ENCODE peak calls at places on chromosomes 5 and 9, in seven cellular contexts. N is caudate nucleus; T is GM13976; F is WTC11; R is sciatic nerve; K is stimulated activated CD4-positive, alpha-beta T cell treated with anti-CD3 and anti-CD28 coated beads, Interleukin-2, amount 100 ng/mL, for 24 hours; J is activated naive CD4-positive, alpha-beta T cell treated with anti-CD3 and anti-CD28 coated beads, Interleukin-2, amount 10 ng/mL, durations not matched to agents 7 days and 5 days. D is an unnamed sample.

GRCh38 chr5:177469061-177469628 is 4.3 kb downstream of the DBN1 start:
- DNase-seq in T (no peak), J (no peak), R (no peak), N (no peak), K (no peak), F (peak), D (peak)

GRCh38 chr5:165224366-165224765 is 1718.9 kb downstream of the MAT2B start:
- DNase-seq in F (no peak), N (no peak), R (no peak), K (no peak), T (no peak), J (no peak), D (no peak)

GRCh38 chr9:2307480-2307879 is 292.3 kb downstream of the SMARCA2 start:
- DNase-seq in K (no peak), N (no peak), T (no peak), F (no peak), R (no peak), J (no peak), D (no peak)

GRCh38 chr5:104412649-104413240 is 850.2 kb upstream of the NUDT12 start:
- DNase-seq in J (no peak), K (peak), N (no peak), R (no peak), T (peak), F (peak), D (peak)

GRCh38 chr5:7628820-7629219 is 222.1 kb downstream of the CFAP90 start:
- DNase-seq in T (no peak), N (no peak), J (no peak), R (no peak), K (no peak), F (no peak), D (no peak)

GRCh38 chr5:27494845-27495244 is 456.5 kb upstream of the CDH9 start:
- DNase-seq in K (no peak), F (no peak), R (no peak), J (no peak), N (no peak), T (no peak), D (no peak)

GRCh38 chr5:72647806-72648205 is 140.6 kb upstream of the ZNF366 start:
- DNase-seq in R (no peak), K (no peak), T (no peak), J (no peak), N (no peak), F (no peak), D (no peak)

GRCh38 chr5:150653145-150653761 is 7.8 kb upstream of the MYOZ3 start:
- DNase-seq in K (no peak), J (no peak), R (no peak), F (no peak), T (no peak), N (no peak), D (no peak)

GRCh38 chr9:116697341-116697740 is 10.2 kb downstream of the TRIM32 start:
- DNase-seq in T (no peak), F (no peak), R (no peak), J (no peak), N (no peak), K (no peak), D (no peak)

GRCh38 chr5:165504716-165505115 is 1999.3 kb downstream of the MAT2B start:
- DNase-seq in N (no peak), R (no peak), J (no peak), F (no peak), T (no peak), K (no peak), D (no peak)

GRCh38 chr9:135227641-135228251 is 140.3 kb downstream of the OLFM1 start:
- DNase-seq in N (no peak), F (peak), K (no peak), T (no peak), J (no peak), R (no peak), D (no peak)

GRCh38 chr5:131209506-131210191 is 38.9 kb downstream of the LYRM7 start:
- DNase-seq in J (peak), N (no peak), T (peak), K (peak), F (no peak), R (no peak), D (no peak)

GRCh38 chr9:118318770-118319443 is 614.7 kb downstream of the TLR4 start:
- DNase-seq in R (no peak), J (no peak), K (no peak), T (no peak), N (no peak), F (no peak), D (no peak)

GRCh38 chr9:13295556-13295955 is 16.1 kb upstream of the MPDZ start:
- DNase-seq in J (no peak), N (no peak), T (no peak), K (no peak), R (no peak), F (no peak), D (no peak)

GRCh38 chr5:96936431-96937221 is 746 bp downstream of the LNPEP start:
- DNase-seq in R (peak), F (peak), J (peak), K (peak), T (no peak), N (no peak), D (peak)

D was measured in H9.